ENCODE peak calls at places on chromosomes 13 and 19, in ten cellular contexts. G is right cardiac atrium; Y is right atrium auricular region; S is mesendoderm; V is CD8-positive, alpha-beta T cell; I is cardiac muscle cell; K is mucosa of descending colon; W is GM23248; E is colonic mucosa; C is heart left ventricle. B is an unnamed sample. For H3K4me1, the result is how much of the 10 kb centered on the place peaks cover.

GRCh38 chr19:2524840-2525723 is 49.2 kb downstream of the GADD45B start:
- DNase-seq in V (no peak), E (no peak), I (peak), C (peak), S (peak), Y (no peak), G (peak), K (no peak), W (peak), B (no peak)

GRCh38 chr13:40595693-40596092 is 70.7 kb downstream of the FOXO1 start:
- DNase-seq in I (no peak), K (no peak), V (no peak), C (no peak), S (no peak), E (no peak), Y (no peak), G (no peak), W (peak), B (no peak)

GRCh38 chr19:51006406-51006805 is 5.0 kb upstream of the KLK8 start:
- DNase-seq in Y (no peak), C (no peak), V (no peak), W (no peak), G (no peak), E (no peak), K (no peak), I (no peak), S (no peak), B (no peak)

GRCh38 chr13:109645831-109646230 is 140.6 kb downstream of the IRS2 start:
- DNase-seq in G (no peak), K (no peak), V (no peak), C (no peak), Y (no peak), W (no peak), E (no peak), I (no peak), S (no peak), B (no peak)

GRCh38 chr19:10334340-10335148 is 1.2 kb upstream of the RAVER1 start:
- DNase-seq in S (peak), V (no peak), E (peak), W (peak), C (peak), I (peak), Y (peak), K (peak), G (peak), B (no peak)

GRCh38 chr13:62631614-62632013 is 1216.0 kb upstream of the PCDH20 start:
- DNase-seq in C (no peak), I (no peak), Y (no peak), V (no peak), K (no peak), S (no peak), G (no peak), W (no peak), E (no peak), B (no peak)

GRCh38 chr13:40406405-40407138 is 259.9 kb downstream of the FOXO1 start:
- DNase-seq in S (no peak), G (no peak), C (no peak), Y (no peak), K (no peak), E (no peak), V (no peak), I (peak), W (peak), B (no peak)

GRCh38 chr19:12137541-12137940 is 2.6 kb downstream of the ZNF20 start:
- DNase-seq in V (no peak), I (no peak), S (peak), G (no peak), K (no peak), W (peak), Y (no peak), E (no peak), C (no peak), B (no peak)

GRCh38 chr19:6721773-6722172 is 1.3 kb upstream of the C3 start:
- DNase-seq in K (no peak), Y (no peak), W (no peak), S (no peak), V (no peak), G (no peak), I (no peak), E (no peak), C (no peak), B (no peak)

GRCh38 chr13:40770934-40771618 is at the start of gene MRPS31:
- DNase-seq in C (peak), E (peak), I (peak), K (peak), S (peak), W (peak), G (peak), Y (peak), V (peak), B (peak)

GRCh38 chr19:42254850-42255765 is at the start of gene ERF:
- DNase-seq in E (peak), I (peak), G (peak), W (peak), K (peak), S (peak), Y (peak), V (peak), C (peak), B (peak)

GRCh38 chr19:58468216-58468839 is 1.4 kb downstream of the ZNF324 start:
- DNase-seq in E (no peak), G (no peak), C (no peak), K (no peak), Y (no peak), V (no peak), W (peak), I (no peak), S (peak), B (no peak)

GRCh38 chr13:106418556-106418955 is 116.9 kb downstream of the EFNB2 start:
- DNase-seq in W (peak), E (no peak), K (no peak), S (no peak), C (no peak), V (no peak), I (no peak), G (no peak), Y (no peak), B (no peak)

GRCh38 chr13:106415971-106416370 is 119.5 kb downstream of the EFNB2 start:
- DNase-seq in G (no peak), W (no peak), K (no peak), Y (no peak), S (no peak), C (no peak), I (no peak), E (no peak), V (no peak), B (no peak)

GRCh38 chr13:106415427-106415826 is 120.0 kb downstream of the EFNB2 start:
- DNase-seq in S (no peak), C (no peak), G (no peak), E (no peak), Y (no peak), V (no peak), I (no peak), K (no peak), W (no peak), B (no peak)

GRCh38 chr13:106416645-106417044 is 118.8 kb downstream of the EFNB2 start:
- DNase-seq in C (no peak), Y (no peak), W (no peak), S (no peak), K (no peak), G (no peak), I (no peak), E (no peak), V (no peak), B (no peak)

GRCh38 chr13:106417467-106418110 is 117.9 kb downstream of the EFNB2 start:
- DNase-seq in W (peak), I (no peak), Y (no peak), K (peak), V (no peak), E (no peak), S (no peak), C (no peak), G (no peak), B (no peak)
- H3K4me3 ChIP-seq in W (peak), I (no peak), Y (no peak), K (no peak), V (no peak), E (no peak), S (no peak), C (no peak), G (no peak), B (no peak)

DNA sequence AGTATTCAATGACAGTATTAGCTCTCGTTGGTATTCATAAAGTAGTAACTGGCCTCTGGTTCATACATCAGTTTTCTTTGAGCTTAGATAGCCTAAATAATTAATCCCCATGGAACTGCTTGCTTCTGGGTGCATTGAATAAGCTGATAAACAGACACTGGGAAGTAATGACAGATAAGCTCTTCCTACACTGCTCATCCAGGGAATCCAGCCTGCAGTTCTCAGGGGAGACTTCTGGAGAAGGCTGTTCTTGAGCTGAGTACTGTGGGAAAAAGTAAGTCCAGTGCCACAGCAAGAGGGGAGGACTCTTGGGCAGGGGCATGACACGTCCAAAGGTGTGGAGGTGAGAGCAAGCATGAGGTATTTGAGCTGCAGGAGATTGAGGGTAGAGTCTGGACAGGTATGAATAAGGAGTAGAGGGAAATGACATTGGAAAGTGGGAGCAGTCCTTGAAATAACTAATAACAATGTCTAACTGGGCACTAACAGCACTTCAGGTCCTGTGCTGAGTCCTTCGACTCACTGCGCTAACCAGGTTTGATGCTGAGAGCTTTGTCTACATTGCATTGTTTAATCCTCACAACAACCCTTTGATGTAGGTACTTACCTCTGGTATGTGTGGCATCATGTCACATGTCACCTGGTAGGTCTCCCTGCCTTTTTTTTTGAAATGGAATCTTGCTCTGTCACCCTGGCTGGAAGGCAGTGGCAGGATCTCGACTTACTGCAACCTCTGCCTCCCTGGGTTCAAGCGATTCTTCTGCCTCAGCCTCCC is 7.2 kb downstream of the GARRE1 start:
- DNase-seq in C (no peak), G (no peak), S (peak), E (no peak), V (no peak), I (no peak), K (no peak), W (no peak), Y (no peak), B (no peak)
- H3K4me1 ChIP-seq in C (under half), G (under half), S (under half), E (under half), V (under half), I (under half), K (under half), W (under half), Y (half or more), B (half or more)

GRCh38 chr19:19224852-19225494 is 13.2 kb downstream of the NCAN start:
- DNase-seq in S (peak), E (peak), W (peak), C (peak), Y (no peak), K (peak), G (peak), I (peak), V (peak), B (peak)
- H3K4me3 ChIP-seq in S (no peak), E (peak), W (peak), C (no peak), Y (no peak), K (no peak), G (peak), I (peak), V (peak), B (no peak)

GRCh38 chr19:38898788-38899446 is 501 bp downstream of the SIRT2 start:
- DNase-seq in E (peak), W (peak), K (no peak), Y (peak), S (peak), V (no peak), C (no peak), I (peak), G (no peak), B (no peak)

GRCh38 chr19:38891791-38892190 is 7.6 kb downstream of the SIRT2 start:
- DNase-seq in I (no peak), S (no peak), E (no peak), K (no peak), C (no peak), W (no peak), Y (no peak), G (no peak), V (no peak), B (no peak)

GRCh38 chr19:38892841-38893240 is 6.6 kb downstream of the SIRT2 start:
- DNase-seq in W (no peak), E (no peak), V (no peak), I (no peak), Y (no peak), S (no peak), K (no peak), G (no peak), C (no peak), B (no peak)

GRCh38 chr19:38893341-38893771 is 6.1 kb downstream of the SIRT2 start:
- DNase-seq in W (no peak), S (no peak), E (no peak), K (no peak), Y (no peak), G (no peak), V (no peak), C (no peak), I (no peak), B (no peak)

DNA sequence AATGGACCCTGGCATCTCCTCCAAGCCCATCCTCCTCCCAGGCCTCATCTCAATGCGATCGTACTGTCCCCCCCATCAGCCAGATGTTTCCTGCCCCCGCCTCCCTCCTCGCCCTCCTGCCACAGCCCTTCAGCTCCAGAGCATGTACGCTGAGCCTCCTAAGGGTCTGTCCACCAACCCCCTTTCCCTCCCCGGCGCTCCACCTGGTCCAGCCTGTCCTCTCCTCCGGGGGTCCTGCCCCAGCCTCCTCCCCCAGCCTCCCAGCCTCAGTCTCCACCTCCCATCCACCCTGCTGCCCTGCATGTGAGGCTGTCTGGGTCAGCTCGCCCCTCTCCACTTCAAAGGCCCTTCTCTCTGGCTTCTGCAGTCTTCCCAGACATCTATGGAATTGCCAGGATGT is 4.5 kb downstream of the SIRT2 start:
- DNase-seq in S (no peak), C (no peak), I (no peak), G (no peak), Y (no peak), V (no peak), E (no peak), K (no peak), W (no peak), B (no peak)
- H3K4me1 ChIP-seq in S (under half), C (under half), I (under half), G (under half), Y (under half), V (under half), E (under half), K (under half), W (under half), B (under half)

DNA sequence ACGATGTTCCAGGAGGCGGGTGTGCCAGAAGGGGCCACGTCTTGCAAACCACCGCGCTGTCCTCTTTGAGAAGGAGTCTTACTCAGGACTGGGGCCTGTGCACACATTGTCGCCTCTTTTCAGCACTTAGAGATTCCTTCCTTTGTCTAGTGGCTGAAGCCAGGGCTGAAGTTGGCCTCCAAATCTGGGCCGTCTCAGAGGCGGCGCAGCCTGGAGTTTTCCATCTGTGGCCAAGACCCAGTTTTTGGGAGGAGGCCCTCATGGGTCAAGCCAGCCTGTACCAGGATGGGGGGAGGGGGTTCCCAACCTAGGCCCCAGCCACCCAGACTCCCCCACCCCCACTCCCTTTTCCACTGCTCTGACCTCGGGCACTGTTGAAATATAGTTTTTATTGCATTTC is 11.8 kb downstream of the ANO8 start:
- DNase-seq in K (no peak), E (peak), S (no peak), W (no peak), G (no peak), V (no peak), I (no peak), C (no peak), Y (no peak), B (no peak)
- H3K4me3 ChIP-seq in K (no peak), E (no peak), S (no peak), W (no peak), G (no peak), V (no peak), I (no peak), C (no peak), Y (no peak), B (no peak)

DNA sequence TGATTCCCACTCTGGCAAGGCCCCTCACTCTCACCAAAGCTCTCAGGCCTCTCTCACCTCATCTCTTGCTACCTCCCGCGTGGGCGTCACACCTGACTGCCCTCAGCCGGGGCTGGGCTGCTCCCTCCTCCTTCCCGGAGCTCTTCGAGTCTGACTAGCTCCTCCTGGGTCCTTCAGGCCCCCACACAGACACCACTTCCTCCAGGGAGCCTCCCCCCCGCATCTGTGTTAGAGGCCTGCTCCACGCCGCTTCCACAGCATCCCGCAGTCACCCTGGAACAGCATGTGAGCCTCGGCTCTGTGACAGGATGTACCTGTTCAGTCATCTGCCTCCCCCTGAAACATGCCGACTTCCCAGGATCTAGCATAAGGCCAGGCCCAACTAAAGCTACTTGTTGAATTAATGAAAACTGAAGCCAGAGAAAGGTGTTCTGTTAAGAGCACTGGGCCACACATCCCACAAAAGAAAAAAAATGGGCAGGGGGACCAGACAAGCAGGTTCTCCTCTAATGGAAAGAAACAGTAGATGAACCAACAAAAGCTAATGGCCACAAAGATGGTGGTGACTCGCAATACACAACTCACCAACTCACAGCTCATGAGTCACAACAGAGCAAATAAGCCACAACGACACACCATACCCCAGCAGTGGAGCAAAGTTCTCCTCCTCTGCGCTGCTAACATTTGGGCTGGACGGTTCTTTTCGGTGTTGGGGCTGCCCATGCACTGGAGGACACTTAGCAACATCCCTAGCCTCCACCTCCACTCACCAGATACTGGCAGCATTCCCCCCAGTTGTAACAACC is 3.0 kb downstream of the PPP6R1 start:
- DNase-seq in Y (no peak), C (no peak), E (no peak), I (peak), V (no peak), W (peak), G (no peak), S (no peak), K (peak), B (peak)
- H3K4me1 ChIP-seq in Y (half or more), C (under half), E (under half), I (under half), V (half or more), W (under half), G (under half), S (under half), K (under half), B (half or more)

B was measured in CD4-positive, alpha-beta memory T cell.